ENCODE peak calls at places on chromosomes 11 and 22, in four cellular contexts. S is NCI-H524, K is NCI-H774, L is SK-MEL-5. X is an unnamed sample.

GRCh38 chr22:43535741-43536140 is 123.9 kb downstream of the MPPED1 start:
- DNase-seq in K (no peak), L (no peak), S (no peak), X (no peak)

GRCh38 chr22:37996515-37997246 is 12.3 kb upstream of the SOX10 start:
- DNase-seq in K (no peak), L (no peak), S (peak; percentile 80), X (no peak)

GRCh38 chr11:31492320-31492913 is 17.0 kb downstream of the IMMP1L start:
- DNase-seq in S (no peak), K (no peak), L (no peak), X (no peak)

GRCh38 chr22:27238935-27239510 is 562.5 kb downstream of the MN1 start:
- DNase-seq in L (no peak), K (no peak), S (peak; percentile 20), X (no peak)

GRCh38 chr11:27696112-27696511 is 4.1 kb downstream of the BDNF start:
- DNase-seq in K (no peak), L (no peak), S (no peak), X (no peak)

GRCh38 chr22:35977136-35977535 is 51.5 kb downstream of the RBFOX2 start:
- DNase-seq in L (no peak), K (no peak), S (no peak), X (no peak)

GRCh38 chr11:36088234-36088975 is 144.5 kb downstream of the LDLRAD3 start:
- DNase-seq in K (no peak), L (no peak), S (no peak), X (no peak)

GRCh38 chr22:27639180-27640086 is 162.1 kb downstream of the MN1 start:
- DNase-seq in L (no peak), K (no peak), S (no peak), X (no peak)

GRCh38 chr22:28582806-28583205 is 96.8 kb downstream of the TTC28 start:
- DNase-seq in L (peak; percentile 22), S (no peak), K (no peak), X (no peak)

X was measured in NCI-H1417 treated with DMSO at 0.1 percent for 48 hours.